ENCODE peak calls at places on chromosome 2, in six cellular contexts. V, H, F, A, P and X are unnamed samples. For H3K36me3 and H3K4me1, the result is how much of the 10 kb centered on the place peaks cover.

GRCh38 chr2:25063876-25064660 is 22.2 kb downstream of the EFR3B start:
- DNase-seq in V (no peak), H (no peak), F (no peak), A (no peak), P (no peak), X (no peak)

GRCh38 chr2:62570861-62571698 is 65.1 kb upstream of the TMEM17 start:
- DNase-seq in V (no peak), H (peak), F (no peak), A (peak), P (no peak), X (no peak)

GRCh38 chr2:136384541-136385303 is 266.8 kb upstream of the CXCR4 start:
- DNase-seq in V (peak), H (peak), F (no peak), A (no peak), P (no peak), X (no peak)

GRCh38 chr2:190533968-190534309 is 583 bp downstream of the NEMP2 start:
- DNase-seq in V (no peak), H (peak), F (no peak), A (no peak), P (no peak), X (no peak)

GRCh38 chr2:150567771-150568278 is 80.4 kb upstream of the RND3 start:
- DNase-seq in V (no peak), H (no peak), F (no peak), A (no peak), P (no peak), X (no peak)

GRCh38 chr2:136246086-136246669 is 128.2 kb upstream of the CXCR4 start:
- DNase-seq in V (peak), H (peak), F (peak), A (peak), P (no peak), X (no peak)

GRCh38 chr2:61135510-61135909 is 26.5 kb upstream of the C2orf74 start:
- DNase-seq in V (peak), H (peak), F (no peak), A (no peak), P (no peak), X (no peak)

GRCh38 chr2:119864318-119864717 is 104.6 kb downstream of the PTPN4 start:
- DNase-seq in V (no peak), H (no peak), F (no peak), A (no peak), P (no peak), X (no peak)

GRCh38 chr2:75896779-75897366 is 186.2 kb upstream of the GCFC2 start:
- DNase-seq in V (no peak), H (no peak), F (no peak), A (no peak), P (no peak), X (no peak)

GRCh38 chr2:38583994-38584393 is 18.7 kb downstream of the HNRNPLL start:
- DNase-seq in V (no peak), H (no peak), F (no peak), A (no peak), P (no peak), X (no peak)

GRCh38 chr2:77363277-77363676 is 158.9 kb downstream of the LRRTM4 start:
- DNase-seq in V (no peak), H (no peak), F (no peak), A (no peak), P (no peak), X (no peak)

GRCh38 chr2:85071096-85071495 is 62.1 kb upstream of the TCF7L1 start:
- DNase-seq in V (no peak), H (no peak), F (no peak), A (no peak), P (no peak), X (no peak)

GRCh38 chr2:191845248-191845715 is 1.6 kb downstream of the CAVIN2 start:
- DNase-seq in V (no peak), H (no peak), F (no peak), A (peak), P (no peak), X (no peak)

GRCh38 chr2:42906557-42907380 is 114.4 kb upstream of the HAAO start:
- DNase-seq in V (no peak), H (no peak), F (peak), A (peak), P (no peak), X (peak)

GRCh38 chr2:169664600-169664977 is 29.6 kb downstream of the CFAP210 start:
- DNase-seq in V (no peak), H (no peak), F (no peak), A (no peak), P (no peak), X (no peak)

GRCh38 chr2:133303150-133303549 is 265.1 kb downstream of the NCKAP5 start:
- DNase-seq in V (no peak), H (no peak), F (no peak), A (no peak), P (no peak), X (no peak)

GRCh38 chr2:128261245-128262128 is 57.2 kb downstream of the HS6ST1 start:
- DNase-seq in V (no peak), H (no peak), F (no peak), A (no peak), P (no peak), X (no peak)

GRCh38 chr2:44742054-44742453 is 199.4 kb upstream of the SIX3 start:
- DNase-seq in V (no peak), H (no peak), F (no peak), A (no peak), P (no peak), X (no peak)

GRCh38 chr2:111694690-111695089 is 189.3 kb downstream of the ANAPC1 start:
- DNase-seq in V (no peak), H (peak), F (no peak), A (peak), P (no peak), X (no peak)

GRCh38 chr2:11420190-11420589 is 45.8 kb downstream of the E2F6 start:
- DNase-seq in V (no peak), H (no peak), F (no peak), A (no peak), P (no peak), X (no peak)

GRCh38 chr2:122167561-122167960 is 412.1 kb downstream of the TSN start:
- DNase-seq in V (no peak), H (no peak), F (no peak), A (no peak), P (no peak), X (no peak)

GRCh38 chr2:239938651-239939486 is 86.3 kb downstream of the NDUFA10 start:
- DNase-seq in V (no peak), H (peak), F (peak), A (no peak), P (no peak), X (peak)

GRCh38 chr2:238602223-238602945 is 175.7 kb downstream of the ASB1 start:
- DNase-seq in V (no peak), H (no peak), F (no peak), A (no peak), P (no peak), X (no peak)

GRCh38 chr2:55111570-55112228 is 61.4 kb upstream of the RTN4 start:
- DNase-seq in V (peak), H (peak), F (peak), A (peak), P (peak), X (peak)

GRCh38 chr2:98959759-98960507 is 23.9 kb upstream of the CRACDL start:
- DNase-seq in V (no peak), H (no peak), F (no peak), A (no peak), P (no peak), X (no peak)

GRCh38 chr2:25558262-25558661 is 115.1 kb downstream of the DTNB start:
- DNase-seq in V (no peak), H (no peak), F (no peak), A (no peak), P (no peak), X (no peak)

GRCh38 chr2:30732376-30732775 is 74.9 kb downstream of the CAPN13 start:
- DNase-seq in V (no peak), H (no peak), F (no peak), A (no peak), P (no peak), X (no peak)

GRCh38 chr2:170818294-170819104 is 1.8 kb downstream of the GAD1 start:
- DNase-seq in V (no peak), H (no peak), F (no peak), A (no peak), P (no peak), X (no peak)

GRCh38 chr2:231123362-231123898 is 1.4 kb downstream of the HTR2B start:
- DNase-seq in V (no peak), H (no peak), F (no peak), A (no peak), P (no peak), X (no peak)

GRCh38 chr2:106085441-106085911 is 108.6 kb downstream of the UXS1 start:
- DNase-seq in V (no peak), H (no peak), F (no peak), A (no peak), P (no peak), X (no peak)

GRCh38 chr2:168729455-168729854 is 73.0 kb upstream of the NOSTRIN start:
- DNase-seq in V (no peak), H (no peak), F (no peak), A (no peak), P (no peak), X (no peak)

GRCh38 chr2:54402350-54402749 is 53.8 kb upstream of the SPTBN1 start:
- DNase-seq in V (no peak), H (peak), F (no peak), A (peak), P (peak), X (no peak)

GRCh38 chr2:240603846-240604245 is 17.3 kb downstream of the CAPN10 start:
- DNase-seq in V (no peak), H (peak), F (peak), A (peak), P (no peak), X (peak)

GRCh38 chr2:178271629-178272333 is 77.5 kb downstream of the OSBPL6 start:
- DNase-seq in V (no peak), H (no peak), F (peak), A (peak), P (peak), X (peak)

GRCh38 chr2:147173186-147173575 is 671.6 kb upstream of the ACVR2A start:
- DNase-seq in V (no peak), H (no peak), F (no peak), A (no peak), P (no peak), X (no peak)

GRCh38 chr2:179440642-179441251 is 176.1 kb upstream of the SESTD1 start:
- DNase-seq in V (peak), H (no peak), F (no peak), A (no peak), P (no peak), X (no peak)

DNA sequence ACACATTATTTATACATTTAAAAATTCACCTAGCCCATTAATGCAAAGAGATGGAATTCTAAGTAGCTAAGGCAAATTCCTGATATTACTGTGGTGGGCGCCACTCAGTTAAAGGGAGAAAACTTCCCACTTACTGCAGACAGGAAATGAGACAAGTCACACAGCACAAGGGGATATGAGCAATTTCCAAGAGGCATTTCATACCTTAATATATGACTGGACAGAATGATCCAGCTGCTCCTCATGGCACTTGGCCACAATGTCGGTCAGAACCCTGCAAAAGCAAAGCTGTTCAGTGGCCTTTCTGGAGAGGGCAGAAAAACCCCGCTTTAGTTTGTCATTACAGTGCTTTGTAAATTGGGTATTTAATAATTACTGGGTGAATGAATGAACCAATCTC is 121.4 kb upstream of the CCDC195 start:
- DNase-seq in V (no peak), H (no peak), F (no peak), A (no peak), P (no peak), X (no peak)
- H3K36me3 ChIP-seq in V (under half), H (under half), F (under half), A (under half), P (under half), X (under half)

DNA sequence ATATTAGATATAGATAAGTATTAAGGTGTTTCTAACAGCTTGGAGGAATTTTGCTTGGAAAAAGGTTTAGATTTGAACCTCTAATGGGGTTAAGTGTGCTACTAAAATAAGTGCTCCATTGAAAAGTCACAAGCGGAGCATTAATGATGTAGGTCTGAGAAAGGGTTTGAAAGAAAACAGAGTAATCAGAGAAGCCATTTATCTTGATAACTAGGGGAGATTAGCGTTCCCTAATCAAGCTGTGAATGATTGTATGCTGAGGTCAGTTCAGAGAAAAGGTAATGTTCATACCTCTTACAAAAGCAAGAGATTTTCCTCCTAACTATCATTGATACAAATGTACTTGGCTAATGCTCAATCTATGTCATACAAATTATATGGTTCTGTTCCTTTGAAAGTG is 1.5 kb downstream of the ARHGAP25 start:
- DNase-seq in V (no peak), H (no peak), F (no peak), A (no peak), P (no peak), X (no peak)
- H3K4me1 ChIP-seq in V (under half), H (under half), F (under half), A (under half), P (under half), X (under half)

GRCh38 chr2:232838406-232838874 is 31.6 kb upstream of the SNORC start:
- DNase-seq in V (no peak), H (no peak), F (no peak), A (no peak), P (no peak), X (no peak)
- H3K36me3 ChIP-seq in V (under half), H (under half), F (under half), A (half or more), P (under half), X (half or more)

GRCh38 chr2:50335852-50336251 is 696.1 kb downstream of the NRXN1 start:
- DNase-seq in V (no peak), H (no peak), F (no peak), A (no peak), P (no peak), X (no peak)
- H3K4me1 ChIP-seq in V (under half), H (under half), F (under half), A (under half), P (under half), X (under half)

GRCh38 chr2:219228745-219229374 is 576 bp downstream of the ATG9A start:
- DNase-seq in V (no peak), H (no peak), F (no peak), A (no peak), P (no peak), X (no peak)
- H3K36me3 ChIP-seq in V (under half), H (under half), F (under half), A (half or more), P (under half), X (under half)

GRCh38 chr2:102049756-102050443 is 58.1 kb downstream of the IL1R2 start:
- DNase-seq in V (no peak), H (peak), F (no peak), A (peak), P (peak), X (no peak)
- H3K4me1 ChIP-seq in V (under half), H (under half), F (under half), A (under half), P (half or more), X (half or more)

GRCh38 chr2:1663621-1664020 is 80.7 kb downstream of the PXDN start:
- DNase-seq in V (no peak), H (no peak), F (peak), A (no peak), P (no peak), X (no peak)
- H3K36me3 ChIP-seq in V (under half), H (under half), F (under half), A (under half), P (half or more), X (under half)

GRCh38 chr2:234252766-234253165 is 202.3 kb downstream of the SPP2 start:
- DNase-seq in V (no peak), H (no peak), F (no peak), A (no peak), P (no peak), X (no peak)
- H3K4me1 ChIP-seq in V (half or more), H (under half), F (under half), A (under half), P (under half), X (under half)

DNA sequence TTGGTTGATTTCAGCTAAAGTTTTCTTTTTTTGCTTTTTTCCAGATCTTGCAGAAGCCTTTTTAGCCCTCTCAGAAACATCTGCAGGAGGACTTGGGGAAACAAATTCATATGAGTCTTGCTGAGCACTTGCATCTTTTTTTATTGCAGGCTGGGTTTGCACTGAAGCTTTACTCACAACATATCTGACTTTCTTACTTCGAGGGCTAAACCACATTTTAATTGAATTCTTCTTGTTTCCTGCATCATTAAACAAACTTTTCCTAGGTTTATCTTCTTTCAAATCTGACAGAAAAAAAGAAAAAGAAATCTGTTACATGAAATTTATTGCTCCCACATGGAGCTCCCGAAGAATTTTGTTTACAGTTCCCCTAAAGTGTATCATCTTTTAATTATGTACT is 28.3 kb downstream of the BARD1 start:
- DNase-seq in V (no peak), H (no peak), F (no peak), A (no peak), P (no peak), X (no peak)
- H3K36me3 ChIP-seq in V (under half), H (under half), F (under half), A (under half), P (under half), X (under half)

GRCh38 chr2:218990052-218990451 is 3.2 kb downstream of the CRYBA2 start:
- DNase-seq in V (no peak), H (no peak), F (no peak), A (no peak), P (no peak), X (peak)
- H3K4me1 ChIP-seq in V (under half), H (under half), F (under half), A (under half), P (under half), X (under half)